ENCODE peak calls at places on chromosome 11, in eight cellular contexts. T is pancreas, X is stomach, F is OCI-LY7, Y is HCT116, Z is fibroblast of lung, K is astrocyte, B is breast epithelium. M is an unnamed sample.

GRCh38 chr11:47035108-47035507 is 98.5 kb downstream of the CSTPP1 start:
- DNase-seq in Z (peak; percentile 66), K (peak; percentile 69), X (no peak), Y (no peak), F (no peak), B (no peak), T (no peak), M (no peak)

GRCh38 chr11:3867209-3868071 is 12.0 kb downstream of the STIM1 start:
- DNase-seq in K (no peak), X (peak; percentile 35), B (no peak), F (peak; percentile 67), Y (no peak), Z (peak; percentile 12), T (peak; percentile 55), M (no peak)

GRCh38 chr11:65927904-65928397 is 8.7 kb downstream of the DRAP1 start:
- DNase-seq in K (no peak), Y (no peak), T (no peak), Z (no peak), F (peak; percentile 46), X (peak; percentile 55), B (no peak), M (peak; percentile 73)

GRCh38 chr11:128515766-128516466 is 71.4 kb downstream of the ETS1 start:
- DNase-seq in F (no peak), K (no peak), X (no peak), Y (no peak), T (no peak), Z (no peak), B (no peak), M (no peak)

GRCh38 chr11:43245471-43245870 is 66.3 kb upstream of the API5 start:
- DNase-seq in X (no peak), F (no peak), Z (no peak), Y (no peak), K (no peak), T (peak; percentile 80), B (no peak), M (no peak)

GRCh38 chr11:125070699-125071254 is 7.7 kb downstream of the SLC37A2 start:
- DNase-seq in T (peak; percentile 70), B (no peak), Y (peak; percentile 39), X (peak; percentile 61), K (peak; percentile 47), Z (peak; percentile 60), F (peak; percentile 33), M (no peak)

GRCh38 chr11:112588252-112588668 is 327.6 kb upstream of the PLET1 start:
- DNase-seq in K (peak; percentile 61), Z (peak; percentile 77), Y (peak; percentile 83), F (peak; percentile 68), B (no peak), T (peak; percentile 38), X (peak; percentile 61), M (peak; percentile 8)

GRCh38 chr11:33645686-33646085 is 54.9 kb downstream of the C11orf91 start:
- DNase-seq in X (no peak), B (no peak), F (no peak), Z (no peak), Y (no peak), T (no peak), K (no peak), M (no peak)

GRCh38 chr11:116851631-116852030 is 14.2 kb upstream of the APOA1 start:
- DNase-seq in Y (no peak), Z (peak; percentile 26), F (no peak), X (no peak), K (no peak), T (no peak), B (no peak), M (peak; percentile 15)

GRCh38 chr11:82978422-82979099 is 77.0 kb downstream of the DDIAS start:
- DNase-seq in B (no peak), Z (peak; percentile 89), T (no peak), Y (no peak), K (peak; percentile 89), F (no peak), X (no peak), M (no peak)

GRCh38 chr11:46906596-46906995 is 11.8 kb downstream of the LRP4 start:
- DNase-seq in K (peak; percentile 20), T (no peak), Y (no peak), Z (peak; percentile 41), B (no peak), F (no peak), X (peak; percentile 34), M (no peak)

GRCh38 chr11:58625086-58625485 is 2.6 kb downstream of the CNTF start:
- DNase-seq in B (no peak), T (no peak), F (no peak), K (no peak), Y (no peak), Z (no peak), X (no peak), M (no peak)

GRCh38 chr11:128484172-128484571 is 103.2 kb downstream of the ETS1 start:
- DNase-seq in B (no peak), X (no peak), F (no peak), Y (no peak), T (no peak), K (no peak), Z (no peak), M (no peak)

GRCh38 chr11:102886999-102887398 is 12.2 kb upstream of the MMP12 start:
- DNase-seq in K (peak; percentile 21), F (no peak), B (no peak), X (no peak), T (no peak), Z (peak; percentile 30), Y (no peak), M (no peak)

GRCh38 chr11:73237471-73238290 is 19.6 kb downstream of the P2RY2 start:
- DNase-seq in K (no peak), T (no peak), F (no peak), Z (peak; percentile 20), Y (no peak), B (no peak), X (no peak), M (no peak)

GRCh38 chr11:86138958-86139357 is 70.1 kb upstream of the PICALM start:
- DNase-seq in Z (no peak), X (no peak), F (peak; percentile 10), Y (no peak), T (no peak), B (no peak), K (no peak), M (no peak)

GRCh38 chr11:86132667-86133310 is 63.9 kb upstream of the PICALM start:
- DNase-seq in X (no peak), F (no peak), Z (no peak), Y (no peak), T (no peak), K (no peak), B (no peak), M (no peak)

GRCh38 chr11:86135319-86135714 is 66.4 kb upstream of the PICALM start:
- DNase-seq in T (no peak), Y (no peak), Z (no peak), F (no peak), K (no peak), X (no peak), B (no peak), M (no peak)

GRCh38 chr11:86134580-86135318 is 65.9 kb upstream of the PICALM start:
- DNase-seq in F (no peak), X (no peak), K (no peak), T (no peak), Y (no peak), Z (no peak), B (no peak), M (no peak)

DNA sequence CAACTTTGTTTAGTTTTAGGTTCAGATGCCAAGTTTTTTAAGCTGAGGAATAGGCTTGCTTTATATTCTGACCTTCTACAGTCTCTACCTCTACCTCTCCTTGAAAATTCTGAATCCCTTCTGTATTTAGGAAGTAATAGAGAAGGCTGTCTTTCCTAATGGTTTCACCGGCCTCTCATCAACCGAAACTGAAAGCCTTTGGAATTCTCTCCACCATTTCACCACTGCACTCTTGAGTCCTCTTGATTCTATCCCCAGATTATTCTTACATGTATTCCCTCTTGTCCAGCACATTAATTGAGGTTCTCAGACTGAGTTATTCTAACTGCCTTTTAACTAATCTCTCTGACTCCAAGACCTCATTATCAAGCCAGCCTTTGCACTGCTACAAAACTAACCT is 67.7 kb upstream of the PICALM start:
- DNase-seq in X (no peak), T (no peak), Y (no peak), F (no peak), K (no peak), B (no peak), Z (no peak), M (no peak)
- H3K27ac ChIP-seq in X (no peak overlapping the region), T (no peak overlapping the region), Y (no peak overlapping the region), F (no peak overlapping the region), K (no peak overlapping the region), B (no peak overlapping the region), Z (no peak overlapping the region), M (no peak overlapping the region)

GRCh38 chr11:69718147-69718546 is 14.3 kb upstream of the FGF19 start:
- DNase-seq in Z (no peak), T (no peak), Y (no peak), X (no peak), B (no peak), F (peak; percentile 90), K (no peak), M (no peak)
- TF ChIP-seq CTCF in Z (peak; percentile 35), T (peak; percentile 17), Y (peak; percentile 81), X (no peak), B (no peak), F (peak; percentile 84), K (peak; percentile 47), M (no peak)

DNA sequence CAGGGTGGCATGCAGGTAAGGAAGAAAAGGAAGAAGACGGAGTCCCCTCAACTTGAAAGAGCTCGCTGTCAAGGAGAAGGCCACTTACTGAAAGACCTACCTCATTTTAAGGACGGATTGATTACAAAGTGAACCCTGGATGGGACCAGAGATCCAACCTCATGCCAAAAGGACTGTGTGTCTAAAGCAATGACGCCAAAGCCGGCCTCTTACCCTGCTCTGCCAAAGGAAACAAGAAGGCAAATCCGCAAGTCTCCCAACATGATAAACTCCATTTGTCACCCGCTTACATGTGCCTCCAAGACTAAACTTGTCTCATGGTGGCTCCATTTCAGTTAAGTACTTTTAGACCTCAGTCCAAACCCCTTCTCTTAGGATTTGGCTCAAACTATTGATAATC is 148.7 kb upstream of the MTMR2 start:
- DNase-seq in F (no peak), Y (no peak), T (no peak), K (no peak), X (no peak), B (no peak), Z (no peak), M (no peak)
- H3K27ac ChIP-seq in F (no peak overlapping the region), Y (no peak overlapping the region), T (no peak overlapping the region), K (no peak overlapping the region), X (no peak overlapping the region), B (no peak overlapping the region), Z (no peak overlapping the region), M (no peak overlapping the region)

GRCh38 chr11:8071616-8072581 is 9.1 kb upstream of the TUB start:
- DNase-seq in Y (no peak), X (no peak), K (no peak), T (peak; percentile 8), F (no peak), Z (no peak), B (peak; percentile 22), M (no peak)

GRCh38 chr11:8069771-8070170 is 11.2 kb upstream of the TUB start:
- DNase-seq in F (no peak), Z (no peak), T (no peak), K (no peak), B (no peak), X (no peak), Y (no peak), M (no peak)

GRCh38 chr11:8067929-8068575 is 13.0 kb upstream of the TUB start:
- DNase-seq in Y (no peak), Z (no peak), B (no peak), K (no peak), F (no peak), X (peak; percentile 21), T (no peak), M (no peak)

GRCh38 chr11:8068605-8069221 is 12.3 kb upstream of the TUB start:
- DNase-seq in F (no peak), T (no peak), Y (no peak), B (no peak), K (peak; percentile 92), Z (peak; percentile 92), X (no peak), M (no peak)

GRCh38 chr11:8070417-8071101 is 10.5 kb upstream of the TUB start:
- DNase-seq in B (no peak), X (no peak), F (peak; percentile 33), K (no peak), T (no peak), Y (peak; percentile 21), Z (peak; percentile 22), M (no peak)
- TF ChIP-seq CTCF in B (peak; percentile 22), X (no peak), F (peak; percentile 74), K (peak; percentile 36), T (no peak), Y (peak; percentile 35), Z (peak; percentile 43), M (no peak)